ENCODE peak calls at places on chromosomes 12 and 14, in seven cellular contexts. One of them, this sample, is unnamed.

GRCh38 chr12:122998316-122998715 is 17.8 kb downstream of the ARL6IP4 start:
- DNase-seq in HepG2: no peak
- DNase-seq in GM12878: no peak
- DNase-seq in A549: no peak
- DNase-seq in K562: no peak
- DNase-seq in SK-N-SH: no peak
- DNase-seq in IMR-90: no peak
- DNase-seq in this sample: no peak

GRCh38 chr12:75706786-75707605 is 195.6 kb upstream of the KRR1 start:
- DNase-seq in HepG2: no peak
- DNase-seq in GM12878: no peak
- DNase-seq in K562: peak
- DNase-seq in IMR-90: peak
- DNase-seq in SK-N-SH: peak
- DNase-seq in A549: no peak
- DNase-seq in this sample: no peak

GRCh38 chr12:47758834-47759690 is at the start of gene RAPGEF3:
- DNase-seq in K562: peak
- DNase-seq in GM12878: no peak
- DNase-seq in IMR-90: peak
- DNase-seq in HepG2: peak
- DNase-seq in A549: peak
- DNase-seq in SK-N-SH: peak
- DNase-seq in this sample: no peak

GRCh38 chr12:92242917-92243316 is 97.3 kb upstream of the BTG1 start:
- DNase-seq in GM12878: no peak
- DNase-seq in A549: no peak
- DNase-seq in HepG2: no peak
- DNase-seq in SK-N-SH: no peak
- DNase-seq in K562: no peak
- DNase-seq in IMR-90: peak
- DNase-seq in this sample: no peak

GRCh38 chr12:132479291-132479690 is 10.7 kb upstream of the FBRSL1 start:
- DNase-seq in A549: no peak
- DNase-seq in HepG2: no peak
- DNase-seq in IMR-90: no peak
- DNase-seq in SK-N-SH: no peak
- DNase-seq in GM12878: no peak
- DNase-seq in K562: no peak
- DNase-seq in this sample: no peak

GRCh38 chr14:67428501-67429031 is 16.6 kb upstream of the PLEK2 start:
- DNase-seq in GM12878: no peak
- DNase-seq in HepG2: peak
- DNase-seq in A549: no peak
- DNase-seq in IMR-90: peak
- DNase-seq in SK-N-SH: no peak
- DNase-seq in K562: no peak
- DNase-seq in this sample: no peak

GRCh38 chr12:92987362-92987761 is 58.3 kb upstream of the EEA1 start:
- DNase-seq in GM12878: no peak
- DNase-seq in IMR-90: peak
- DNase-seq in A549: peak
- DNase-seq in SK-N-SH: peak
- DNase-seq in K562: peak
- DNase-seq in HepG2: peak
- DNase-seq in this sample: no peak

GRCh38 chr12:77477907-77478533 is 352.7 kb upstream of the NAV3 start:
- DNase-seq in A549: no peak
- DNase-seq in IMR-90: no peak
- DNase-seq in K562: no peak
- DNase-seq in SK-N-SH: no peak
- DNase-seq in GM12878: no peak
- DNase-seq in HepG2: no peak
- DNase-seq in this sample: no peak

GRCh38 chr14:51139221-51139681 is 44.3 kb upstream of the TRIM9 start:
- DNase-seq in K562: no peak
- DNase-seq in IMR-90: no peak
- DNase-seq in A549: no peak
- DNase-seq in HepG2: no peak
- DNase-seq in SK-N-SH: no peak
- DNase-seq in GM12878: no peak
- DNase-seq in this sample: no peak

GRCh38 chr14:37974421-37974820 is 233.3 kb upstream of the SSTR1 start:
- DNase-seq in GM12878: no peak
- DNase-seq in HepG2: no peak
- DNase-seq in IMR-90: no peak
- DNase-seq in A549: no peak
- DNase-seq in SK-N-SH: no peak
- DNase-seq in K562: no peak
- DNase-seq in this sample: no peak

GRCh38 chr14:88613552-88614010 is 50.7 kb downstream of the ZC3H14 start:
- DNase-seq in K562: no peak
- DNase-seq in IMR-90: peak
- DNase-seq in A549: no peak
- DNase-seq in HepG2: peak
- DNase-seq in GM12878: no peak
- DNase-seq in SK-N-SH: no peak
- DNase-seq in this sample: no peak

GRCh38 chr12:5388581-5389535 is 43.0 kb upstream of the NTF3 start:
- DNase-seq in GM12878: no peak
- DNase-seq in A549: no peak
- DNase-seq in SK-N-SH: no peak
- DNase-seq in K562: no peak
- DNase-seq in IMR-90: peak
- DNase-seq in HepG2: no peak
- DNase-seq in this sample: no peak

GRCh38 chr12:113161415-113162016 is 12.0 kb downstream of the CFAP73 start:
- DNase-seq in A549: peak
- DNase-seq in GM12878: no peak
- DNase-seq in IMR-90: no peak
- DNase-seq in SK-N-SH: peak
- DNase-seq in K562: peak
- DNase-seq in HepG2: no peak
- DNase-seq in this sample: peak

GRCh38 chr12:89863968-89864367 is 155.3 kb upstream of the ATP2B1 start:
- DNase-seq in GM12878: no peak
- DNase-seq in K562: no peak
- DNase-seq in A549: no peak
- DNase-seq in IMR-90: no peak
- DNase-seq in HepG2: no peak
- DNase-seq in SK-N-SH: no peak
- DNase-seq in this sample: no peak

GRCh38 chr14:46472261-46472660 is 179.3 kb downstream of the RPL10L start:
- DNase-seq in IMR-90: no peak
- DNase-seq in SK-N-SH: no peak
- DNase-seq in GM12878: no peak
- DNase-seq in K562: no peak
- DNase-seq in A549: no peak
- DNase-seq in HepG2: no peak
- DNase-seq in this sample: no peak

GRCh38 chr12:54294152-54294913 is 6.5 kb downstream of the NFE2 start:
- DNase-seq in SK-N-SH: peak
- DNase-seq in K562: peak
- DNase-seq in GM12878: no peak
- DNase-seq in HepG2: peak
- DNase-seq in IMR-90: no peak
- DNase-seq in A549: peak
- DNase-seq in this sample: peak

GRCh38 chr14:96177766-96178377 is 26.8 kb upstream of the BDKRB2 start:
- DNase-seq in GM12878: no peak
- DNase-seq in HepG2: no peak
- DNase-seq in SK-N-SH: no peak
- DNase-seq in IMR-90: no peak
- DNase-seq in A549: no peak
- DNase-seq in K562: no peak
- DNase-seq in this sample: no peak

GRCh38 chr12:15770021-15770420 is 19.2 kb downstream of the EPS8 start:
- DNase-seq in IMR-90: no peak
- DNase-seq in HepG2: no peak
- DNase-seq in K562: no peak
- DNase-seq in SK-N-SH: no peak
- DNase-seq in GM12878: no peak
- DNase-seq in A549: no peak
- DNase-seq in this sample: no peak

GRCh38 chr12:54684636-54685630 is 36.8 kb upstream of the DCD start:
- DNase-seq in HepG2: no peak
- DNase-seq in GM12878: no peak
- DNase-seq in IMR-90: no peak
- DNase-seq in K562: no peak
- DNase-seq in SK-N-SH: no peak
- DNase-seq in A549: no peak
- DNase-seq in this sample: no peak

GRCh38 chr14:68677901-68678300 is 115.0 kb downstream of the ZFP36L1 start:
- DNase-seq in IMR-90: no peak
- DNase-seq in SK-N-SH: no peak
- DNase-seq in GM12878: no peak
- DNase-seq in A549: no peak
- DNase-seq in HepG2: no peak
- DNase-seq in K562: no peak
- DNase-seq in this sample: no peak

GRCh38 chr12:130956456-130957303 is 3.0 kb downstream of the ADGRD1 start:
- DNase-seq in K562: no peak
- DNase-seq in A549: no peak
- DNase-seq in GM12878: no peak
- DNase-seq in SK-N-SH: no peak
- DNase-seq in IMR-90: no peak
- DNase-seq in HepG2: no peak
- DNase-seq in this sample: no peak

GRCh38 chr12:130954544-130954831 is 781 bp downstream of the ADGRD1 start:
- DNase-seq in HepG2: no peak
- DNase-seq in A549: no peak
- DNase-seq in SK-N-SH: no peak
- DNase-seq in IMR-90: no peak
- DNase-seq in K562: no peak
- DNase-seq in GM12878: no peak
- DNase-seq in this sample: no peak

GRCh38 chr12:130956009-130956408 is 2.3 kb downstream of the ADGRD1 start:
- DNase-seq in SK-N-SH: no peak
- DNase-seq in K562: no peak
- DNase-seq in IMR-90: no peak
- DNase-seq in GM12878: no peak
- DNase-seq in A549: no peak
- DNase-seq in HepG2: no peak
- DNase-seq in this sample: no peak

GRCh38 chr12:130953783-130954543 is at the start of gene ADGRD1:
- DNase-seq in K562: no peak
- DNase-seq in GM12878: no peak
- DNase-seq in SK-N-SH: no peak
- DNase-seq in IMR-90: peak
- DNase-seq in HepG2: no peak
- DNase-seq in A549: peak
- DNase-seq in this sample: no peak

GRCh38 chr12:130955238-130955816 is 1.6 kb downstream of the ADGRD1 start:
- DNase-seq in K562: no peak
- DNase-seq in IMR-90: no peak
- DNase-seq in GM12878: no peak
- DNase-seq in A549: no peak
- DNase-seq in SK-N-SH: no peak
- DNase-seq in HepG2: no peak
- DNase-seq in this sample: no peak
- TF ChIP-seq RFX5 in K562: no peak
- TF ChIP-seq RFX5 in IMR-90: no peak
- TF ChIP-seq RFX5 in GM12878: no peak
- TF ChIP-seq RFX5 in A549: no peak
- TF ChIP-seq RFX5 in SK-N-SH: no peak
- TF ChIP-seq RFX5 in HepG2: no peak
- TF ChIP-seq RFX5 in this sample: no peak

GRCh38 chr12:68321140-68321539 is 11.0 kb downstream of the MDM1 start:
- DNase-seq in K562: no peak
- DNase-seq in IMR-90: no peak
- DNase-seq in A549: no peak
- DNase-seq in HepG2: no peak
- DNase-seq in SK-N-SH: no peak
- DNase-seq in GM12878: no peak
- DNase-seq in this sample: no peak

GRCh38 chr12:68317047-68317667 is 15.0 kb downstream of the MDM1 start:
- DNase-seq in IMR-90: peak
- DNase-seq in SK-N-SH: peak
- DNase-seq in HepG2: peak
- DNase-seq in GM12878: no peak
- DNase-seq in A549: peak
- DNase-seq in K562: peak
- DNase-seq in this sample: no peak

GRCh38 chr12:68324531-68324930 is 7.6 kb downstream of the MDM1 start:
- DNase-seq in HepG2: no peak
- DNase-seq in SK-N-SH: no peak
- DNase-seq in GM12878: no peak
- DNase-seq in IMR-90: no peak
- DNase-seq in K562: no peak
- DNase-seq in A549: no peak
- DNase-seq in this sample: no peak

GRCh38 chr12:68319988-68320623 is 12.1 kb downstream of the MDM1 start:
- DNase-seq in K562: peak
- DNase-seq in SK-N-SH: no peak
- DNase-seq in HepG2: no peak
- DNase-seq in GM12878: no peak
- DNase-seq in A549: no peak
- DNase-seq in IMR-90: peak
- DNase-seq in this sample: no peak
- TF ChIP-seq RFX5 in K562: no peak
- TF ChIP-seq RFX5 in SK-N-SH: no peak
- TF ChIP-seq RFX5 in HepG2: no peak
- TF ChIP-seq RFX5 in GM12878: no peak
- TF ChIP-seq RFX5 in A549: no peak
- TF ChIP-seq RFX5 in IMR-90: no peak
- TF ChIP-seq RFX5 in this sample: no peak

GRCh38 chr12:115963030-115963480 is 314.4 kb downstream of the MED13L start:
- DNase-seq in GM12878: no peak
- DNase-seq in K562: no peak
- DNase-seq in SK-N-SH: no peak
- DNase-seq in IMR-90: peak
- DNase-seq in HepG2: no peak
- DNase-seq in A549: no peak
- DNase-seq in this sample: no peak
- TF ChIP-seq RFX5 in GM12878: no peak
- TF ChIP-seq RFX5 in K562: no peak
- TF ChIP-seq RFX5 in SK-N-SH: no peak
- TF ChIP-seq RFX5 in IMR-90: no peak
- TF ChIP-seq RFX5 in HepG2: no peak
- TF ChIP-seq RFX5 in A549: no peak
- TF ChIP-seq RFX5 in this sample: no peak

DNA sequence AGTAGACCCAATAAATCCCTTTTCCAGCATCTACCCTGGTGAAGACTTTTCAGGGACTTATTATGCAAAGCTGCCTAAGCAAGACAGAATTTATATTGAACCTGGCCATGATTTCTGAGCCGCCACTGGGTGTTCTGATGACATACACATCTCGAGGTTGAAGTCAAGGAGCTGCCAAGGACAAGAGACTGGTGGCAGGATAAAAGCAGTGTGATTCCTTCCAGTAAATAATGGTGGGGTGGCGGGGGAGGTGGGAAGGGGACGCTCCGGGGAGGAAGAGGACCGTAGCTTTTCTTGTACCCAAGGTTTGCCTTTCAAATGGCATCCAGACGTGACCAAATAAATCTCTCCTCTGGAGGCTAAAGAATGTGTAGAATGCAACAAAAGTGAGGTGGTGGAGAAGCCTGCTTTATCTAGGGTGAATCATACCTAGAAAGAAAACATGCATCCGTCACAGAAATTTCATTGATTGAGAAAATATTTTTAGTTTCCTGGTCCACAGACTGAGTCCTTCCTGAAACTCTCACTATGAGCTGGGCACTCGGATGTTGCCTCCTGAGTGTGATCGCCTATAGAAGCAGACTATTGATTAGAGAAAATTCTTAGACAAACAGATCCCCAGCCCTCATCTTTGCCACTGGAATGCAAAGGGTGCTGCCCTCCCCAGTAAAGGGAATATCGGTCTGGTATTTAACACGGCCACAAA is 112.3 kb downstream of the DPF3 start:
- DNase-seq in GM12878: no peak
- DNase-seq in IMR-90: peak
- DNase-seq in K562: no peak
- DNase-seq in HepG2: peak
- DNase-seq in SK-N-SH: no peak
- DNase-seq in A549: peak
- DNase-seq in this sample: no peak
- TF ChIP-seq RFX5 in GM12878: no peak
- TF ChIP-seq RFX5 in IMR-90: no peak
- TF ChIP-seq RFX5 in K562: no peak
- TF ChIP-seq RFX5 in HepG2: no peak
- TF ChIP-seq RFX5 in SK-N-SH: no peak
- TF ChIP-seq RFX5 in A549: no peak
- TF ChIP-seq RFX5 in this sample: no peak